ENCODE peak calls at places on chromosomes 11 and 22, in six cellular contexts. I, B, J, A, O and Z are unnamed samples.
A peak's percentile ranks its signal among the peaks of the same experiment; 100 is the strongest.

GRCh38 chr22:38038426-38038825 is 18.8 kb upstream of the PICK1 start:
- DNase-seq in I (no peak), B (no peak), J (no peak), A (no peak), O (no peak), Z (no peak)

GRCh38 chr11:64152841-64153691 is 12.8 kb downstream of the MACROD1 start:
- DNase-seq in I (peak; percentile 86), B (peak; percentile 22), J (peak; percentile 76), A (peak; percentile 52), O (peak; percentile 76), Z (peak; percentile 46)

GRCh38 chr11:33376331-33377099 is 119.3 kb downstream of the HIPK3 start:
- DNase-seq in I (peak; percentile 67), B (no peak), J (no peak), A (peak; percentile 27), O (peak; percentile 66), Z (peak; percentile 16)

GRCh38 chr11:86145439-86146156 is 76.7 kb upstream of the PICALM start:
- DNase-seq in I (no peak), B (no peak), J (no peak), A (no peak), O (no peak), Z (no peak)

GRCh38 chr22:49927483-49928184 is 9.2 kb downstream of the CRELD2 start:
- DNase-seq in I (no peak), B (no peak), J (no peak), A (no peak), O (no peak), Z (no peak)

GRCh38 chr11:92707173-92707619 is 262.3 kb upstream of the MTNR1B start:
- DNase-seq in I (no peak), B (no peak), J (no peak), A (no peak), O (peak; percentile 14), Z (no peak)

GRCh38 chr11:9838229-9838628 is 174.4 kb downstream of the SWAP70 start:
- DNase-seq in I (no peak), B (peak; percentile 49), J (peak; percentile 35), A (no peak), O (no peak), Z (peak; percentile 33)

GRCh38 chr11:6315811-6316425 is 4.4 kb downstream of the CAVIN3 start:
- DNase-seq in I (peak; percentile 80), B (peak; percentile 71), J (peak; percentile 64), A (peak; percentile 57), O (peak; percentile 90), Z (peak; percentile 81)

GRCh38 chr11:73395297-73396208 is 19.4 kb downstream of the RELT start:
- DNase-seq in I (no peak), B (no peak), J (no peak), A (no peak), O (no peak), Z (no peak)

GRCh38 chr11:43942651-43943356 is 367 bp downstream of the C11orf96 start:
- DNase-seq in I (no peak), B (peak; percentile 41), J (peak; percentile 2), A (peak; percentile 43), O (peak; percentile 61), Z (no peak)

GRCh38 chr22:23192558-23192957 is 12.2 kb downstream of the BCR start:
- DNase-seq in I (peak; percentile 35), B (no peak), J (no peak), A (no peak), O (no peak), Z (no peak)

GRCh38 chr22:50526849-50527801 is 1.7 kb upstream of the SCO2 start:
- DNase-seq in I (peak; percentile 91), B (peak; percentile 35), J (peak; percentile 37), A (no peak), O (peak; percentile 24), Z (peak; percentile 79)

GRCh38 chr11:99117603-99118002 is 96.9 kb downstream of the CNTN5 start:
- DNase-seq in I (no peak), B (no peak), J (no peak), A (no peak), O (no peak), Z (peak; percentile 32)

GRCh38 chr11:17629113-17629512 is 82.1 kb downstream of the OTOG start:
- DNase-seq in I (no peak), B (no peak), J (no peak), A (no peak), O (no peak), Z (no peak)

GRCh38 chr22:44159230-44159629 is 21.5 kb upstream of the PARVG start:
- DNase-seq in I (peak; percentile 22), B (no peak), J (no peak), A (no peak), O (no peak), Z (no peak)

GRCh38 chr11:61541568-61541967 is 33.0 kb downstream of the LRRC10B start:
- DNase-seq in I (no peak), B (peak; percentile 83), J (peak; percentile 78), A (no peak), O (peak; percentile 55), Z (peak; percentile 87)

GRCh38 chr22:43315687-43316217 is 27.4 kb downstream of the SCUBE1 start:
- DNase-seq in I (no peak), B (no peak), J (no peak), A (no peak), O (peak; percentile 33), Z (no peak)

GRCh38 chr11:18706330-18707243 is 8.0 kb downstream of the TMEM86A start:
- DNase-seq in I (peak; percentile 87), B (peak; percentile 53), J (no peak), A (no peak), O (no peak), Z (no peak)

GRCh38 chr11:86551286-86551685 is 121.1 kb downstream of the ME3 start:
- DNase-seq in I (no peak), B (peak; percentile 90), J (peak; percentile 86), A (peak; percentile 52), O (no peak), Z (peak; percentile 18)

GRCh38 chr22:30245985-30246901 is at the start of gene LIF:
- DNase-seq in I (no peak), B (peak; percentile 67), J (no peak), A (peak; percentile 18), O (peak; percentile 60), Z (peak; percentile 49)

GRCh38 chr11:84549221-84549620 is 1077.9 kb downstream of the DLG2 start:
- DNase-seq in I (no peak), B (no peak), J (no peak), A (peak; percentile 46), O (no peak), Z (no peak)

GRCh38 chr11:112044961-112045360 is 19.8 kb downstream of the DLAT start:
- DNase-seq in I (no peak), B (no peak), J (no peak), A (no peak), O (no peak), Z (no peak)

GRCh38 chr11:112037527-112037926 is 12.3 kb downstream of the DLAT start:
- DNase-seq in I (no peak), B (no peak), J (no peak), A (no peak), O (no peak), Z (no peak)

GRCh38 chr11:112042161-112042960 is 17.2 kb downstream of the DLAT start:
- DNase-seq in I (no peak), B (peak; percentile 12), J (peak; percentile 41), A (no peak), O (no peak), Z (peak; percentile 62)

GRCh38 chr11:112042961-112043304 is 17.7 kb downstream of the DLAT start:
- DNase-seq in I (no peak), B (no peak), J (no peak), A (no peak), O (no peak), Z (no peak)
- H3K9ac ChIP-seq in I (no peak overlapping the region), B (no peak overlapping the region), J (no peak overlapping the region), A (no peak overlapping the region), O (no peak overlapping the region), Z (no peak overlapping the region)

DNA sequence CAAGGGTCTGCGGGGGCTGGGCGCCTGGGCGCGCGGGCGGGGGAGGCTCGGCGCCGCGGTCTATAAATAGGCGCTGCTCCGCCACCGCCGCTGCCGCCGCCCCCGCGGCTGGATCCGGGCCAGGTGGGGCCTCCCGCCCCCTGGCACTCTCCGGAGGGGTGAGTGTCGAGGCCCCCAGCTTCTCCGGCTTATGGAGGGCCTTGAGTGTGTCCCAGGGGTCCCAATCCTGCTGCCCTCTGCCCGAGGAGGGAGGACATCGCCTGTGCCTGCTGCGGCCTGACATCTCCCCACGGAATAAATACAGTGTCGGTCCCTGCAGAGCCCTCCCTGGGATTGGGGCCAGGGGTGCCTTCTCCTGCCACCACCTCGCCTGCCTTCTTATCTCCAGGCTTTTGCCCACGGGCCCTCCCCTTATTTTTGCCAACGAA is 4.3 kb upstream of the GP1BB start:
- DNase-seq in I (no peak), B (no peak), J (no peak), A (no peak), O (no peak), Z (no peak)
- H3K9ac ChIP-seq in I (no peak overlapping the region), B (no peak overlapping the region), J (no peak overlapping the region), A (no peak overlapping the region), O (no peak overlapping the region), Z (peak overlapping the region; percentile 77)

GRCh38 chr11:72223615-72224586 is 666 bp upstream of the INPPL1 start:
- DNase-seq in I (peak; percentile 87), B (peak; percentile 67), J (peak; percentile 60), A (peak; percentile 58), O (peak; percentile 57), Z (peak; percentile 79)
- H3K9ac ChIP-seq in I (peak overlapping the region; percentile 81), B (peak overlapping the region; percentile 67), J (peak overlapping the region; percentile 66), A (peak overlapping the region; percentile 92), O (peak overlapping the region; percentile 57), Z (peak overlapping the region; percentile 97)

DNA sequence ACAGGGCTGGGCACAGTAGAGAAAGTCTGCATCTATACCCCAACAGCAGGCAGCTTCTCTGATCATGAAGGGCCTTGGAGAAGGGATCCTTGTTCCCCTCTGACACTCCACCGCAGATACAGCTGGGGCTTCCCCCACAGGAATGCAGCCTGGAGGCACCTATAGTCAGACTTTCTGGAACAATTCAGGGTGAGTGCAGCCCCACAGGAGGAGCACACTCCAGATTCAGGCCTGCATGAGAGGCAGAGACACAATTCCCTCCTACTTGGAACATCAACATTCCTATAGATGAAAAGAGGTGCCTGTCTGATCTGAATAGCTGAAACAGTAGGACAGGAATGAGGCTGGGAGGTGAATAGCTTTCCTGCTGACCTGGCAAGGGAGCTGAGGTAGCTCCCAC is 1298.0 kb upstream of the CNTN5 start:
- DNase-seq in I (no peak), B (no peak), J (no peak), A (no peak), O (no peak), Z (peak; percentile 26)
- H3K9ac ChIP-seq in I (no peak overlapping the region), B (no peak overlapping the region), J (no peak overlapping the region), A (no peak overlapping the region), O (no peak overlapping the region), Z (no peak overlapping the region)